ENCODE peak calls at places on chromosomes 5 and 9, in four cellular contexts. M, C, R and Z are unnamed samples.

GRCh38 chr5:79107020-79107796 is 4.4 kb upstream of the BHMT start:
- DNase-seq in M (no peak), C (peak), R (no peak), Z (peak)

GRCh38 chr5:67268233-67269011 is 71.8 kb upstream of the CD180 start:
- DNase-seq in M (peak), C (peak), R (peak), Z (peak)

GRCh38 chr5:17069995-17070405 is 133.9 kb upstream of the MYO10 start:
- DNase-seq in M (peak), C (no peak), R (no peak), Z (no peak)

GRCh38 chr5:150492621-150493020 is 15.3 kb upstream of the NDST1 start:
- DNase-seq in M (no peak), C (no peak), R (no peak), Z (no peak)

GRCh38 chr9:129836342-129837007 is 1.2 kb downstream of the USP20 start:
- DNase-seq in M (no peak), C (no peak), R (no peak), Z (no peak)

GRCh38 chr9:114953016-114953415 is 22.6 kb upstream of the TNFSF8 start:
- DNase-seq in M (no peak), C (no peak), R (no peak), Z (no peak)

GRCh38 chr5:93791520-93791972 is 50.1 kb upstream of the POU5F2 start:
- DNase-seq in M (no peak), C (no peak), R (no peak), Z (no peak)

GRCh38 chr5:1782385-1783213 is 17.0 kb downstream of the MRPL36 start:
- DNase-seq in M (no peak), C (no peak), R (no peak), Z (no peak)

GRCh38 chr9:132638240-132638639 is 31.5 kb downstream of the DDX31 start:
- DNase-seq in M (no peak), C (no peak), R (no peak), Z (no peak)

GRCh38 chr9:2164268-2164667 is 149.1 kb downstream of the SMARCA2 start:
- DNase-seq in M (no peak), C (no peak), R (no peak), Z (no peak)

GRCh38 chr9:136551401-136552116 is 5.7 kb upstream of the NOTCH1 start:
- DNase-seq in M (peak), C (no peak), R (no peak), Z (no peak)

GRCh38 chr5:95822038-95822407 is 503 bp downstream of the GLRX start:
- DNase-seq in M (peak), C (no peak), R (no peak), Z (no peak)

GRCh38 chr5:151589878-151590570 is 1.1 kb downstream of the FAT2 start:
- DNase-seq in M (no peak), C (no peak), R (no peak), Z (no peak)

GRCh38 chr5:159732220-159732619 is 184.1 kb upstream of the ADRA1B start:
- DNase-seq in M (no peak), C (no peak), R (no peak), Z (no peak)

GRCh38 chr5:544675-545330 is 20.6 kb upstream of the SLC9A3 start:
- DNase-seq in M (no peak), C (no peak), R (peak), Z (no peak)

GRCh38 chr5:142235050-142235797 is 89.6 kb downstream of the SPRY4 start:
- DNase-seq in M (no peak), C (no peak), R (no peak), Z (no peak)

GRCh38 chr9:77898864-77899263 is 132.7 kb downstream of the GNAQ start:
- DNase-seq in M (no peak), C (no peak), R (no peak), Z (no peak)

GRCh38 chr9:105141448-105142101 is 102.9 kb upstream of the SLC44A1 start:
- DNase-seq in M (no peak), C (no peak), R (no peak), Z (no peak)

GRCh38 chr5:114782869-114783268 is 386.8 kb downstream of the TRIM36 start:
- DNase-seq in M (no peak), C (no peak), R (peak), Z (no peak)

GRCh38 chr9:108994695-108995094 is 18.6 kb downstream of the CTNNAL1 start:
- DNase-seq in M (peak), C (no peak), R (no peak), Z (no peak)

GRCh38 chr5:179061025-179061424 is 852 bp downstream of the ZNF354C start:
- DNase-seq in M (no peak), C (no peak), R (peak), Z (no peak)

GRCh38 chr5:179065703-179066102 is 5.5 kb downstream of the ZNF354C start:
- DNase-seq in M (no peak), C (no peak), R (no peak), Z (no peak)

GRCh38 chr5:179055436-179055835 is 4.7 kb upstream of the ZNF354C start:
- DNase-seq in M (no peak), C (no peak), R (no peak), Z (no peak)

GRCh38 chr5:179054876-179055275 is 5.3 kb upstream of the ZNF354C start:
- DNase-seq in M (no peak), C (no peak), R (no peak), Z (no peak)

DNA sequence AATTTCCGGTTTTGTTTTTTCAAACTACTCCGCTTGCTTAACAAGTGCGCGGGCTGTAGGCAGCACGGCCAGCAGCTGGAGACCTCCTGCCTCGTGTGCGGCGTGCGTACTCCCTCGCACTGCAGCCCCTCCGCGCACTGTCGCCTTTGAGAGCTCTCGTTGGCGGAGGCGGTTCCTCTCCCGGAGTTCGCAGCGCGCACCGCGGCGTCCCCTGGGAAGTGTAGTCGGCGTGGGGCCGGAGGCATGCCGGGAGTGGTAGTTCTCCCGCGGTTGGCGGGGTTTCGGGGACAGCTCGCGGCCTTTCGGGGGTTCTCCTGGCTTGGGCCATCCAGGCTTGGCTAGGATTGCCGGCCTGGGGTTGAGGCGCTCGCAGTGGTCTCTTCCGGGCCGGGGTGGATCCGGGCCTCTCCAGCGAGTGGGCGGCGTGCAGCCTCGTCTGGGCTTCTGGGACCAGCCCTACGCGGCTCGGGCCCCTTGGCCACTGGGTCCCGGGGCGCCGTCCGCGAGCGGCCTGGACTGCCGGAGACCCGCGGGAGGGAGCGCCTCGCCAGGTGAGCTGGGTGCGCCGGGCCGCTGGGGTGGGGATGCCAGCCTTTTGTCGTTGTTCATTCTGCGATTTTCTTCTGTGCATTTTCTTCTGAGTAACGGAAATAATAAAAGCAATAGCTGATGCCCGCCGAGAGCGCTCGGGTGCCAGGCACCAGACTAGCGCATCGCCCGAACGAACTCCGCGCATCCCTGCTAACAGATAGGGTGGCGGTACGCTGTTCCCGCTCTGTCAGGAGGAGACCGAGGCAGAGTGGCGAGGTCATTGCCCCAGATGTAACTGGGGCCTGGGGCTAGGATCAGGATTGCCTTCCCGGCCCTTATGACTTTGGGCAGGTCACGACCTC is at the start of gene ZNF354C:
- DNase-seq in M (peak), C (peak), R (peak), Z (peak)
- H3K4me3 ChIP-seq in M (peak), C (peak), R (peak), Z (peak)

DNA sequence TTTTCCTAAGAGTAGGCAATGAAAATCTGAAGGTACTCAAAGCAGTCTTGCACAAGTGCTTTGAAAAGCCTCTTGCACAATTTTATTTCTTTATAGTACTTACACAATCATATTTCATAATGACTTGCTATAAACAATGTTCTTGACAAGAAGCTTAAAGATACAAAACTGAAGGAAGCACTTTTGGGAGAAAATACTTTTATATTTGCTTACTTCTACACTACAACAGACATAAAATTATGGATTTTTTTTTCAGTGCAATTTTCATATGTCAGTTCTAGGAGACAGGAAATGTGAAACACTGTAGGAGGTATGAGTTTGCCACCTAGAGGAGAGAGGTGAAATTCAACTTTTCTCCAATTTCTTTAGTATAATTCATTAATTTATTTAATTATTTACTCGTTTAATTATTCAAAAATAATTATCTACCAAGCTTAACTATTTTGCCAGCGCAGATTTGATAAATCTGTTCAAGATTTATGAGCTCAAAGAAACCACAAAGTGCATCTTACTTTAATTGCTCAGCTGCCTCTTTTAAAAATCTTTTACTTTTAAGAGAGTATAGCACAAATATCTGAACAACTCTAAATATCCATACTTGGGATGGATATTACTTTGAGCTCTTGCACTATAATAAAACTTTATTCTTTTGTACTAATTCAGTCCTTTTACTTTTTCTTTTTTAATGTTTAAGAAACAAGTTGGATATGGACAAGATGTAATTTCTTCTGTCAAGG is 29.0 kb upstream of the CDKN2B start:
- DNase-seq in M (no peak), C (no peak), R (no peak), Z (no peak)
- TF ChIP-seq CTCF in M (peak), C (peak), R (peak), Z (peak)

DNA sequence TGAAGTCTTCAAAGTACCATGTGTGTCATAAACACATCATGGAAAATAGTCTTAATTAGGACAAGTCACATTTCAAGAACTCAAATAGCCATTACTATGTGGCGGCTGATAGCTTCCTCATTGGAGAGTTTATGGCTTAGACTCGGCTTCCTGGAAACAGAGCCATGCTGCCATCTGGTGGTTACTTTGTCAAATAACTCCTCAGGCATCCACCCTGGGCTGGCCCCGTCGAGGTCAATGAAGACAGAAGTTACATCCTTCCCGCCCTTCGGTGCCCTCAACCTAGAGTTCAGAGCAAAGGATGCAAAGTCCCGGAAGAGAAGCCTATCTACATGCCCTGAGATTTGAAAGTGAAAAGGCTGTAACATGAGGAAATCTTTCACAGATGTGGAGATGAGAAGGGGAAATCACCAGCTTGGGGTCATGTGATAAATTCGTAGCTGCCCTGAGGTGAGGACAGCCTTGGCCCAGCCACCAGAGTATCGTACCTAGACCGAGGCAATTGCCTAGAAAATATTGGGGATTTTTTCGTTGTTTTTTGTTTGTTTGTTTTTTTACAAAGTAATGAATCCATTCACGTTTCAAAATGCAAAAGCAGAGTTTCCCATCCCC is 45.5 kb upstream of the ZNF169 start:
- DNase-seq in M (peak), C (peak), R (peak), Z (peak)
- H3K4me3 ChIP-seq in M (no peak), C (no peak), R (no peak), Z (no peak)

GRCh38 chr5:149237662-149238061 is 34.0 kb upstream of the AFAP1L1 start:
- DNase-seq in M (no peak), C (no peak), R (no peak), Z (no peak)
- TF ChIP-seq CTCF in M (no peak), C (peak), R (no peak), Z (peak)

GRCh38 chr9:113160571-113160970 is 9.8 kb downstream of the SLC31A2 start:
- DNase-seq in M (no peak), C (no peak), R (no peak), Z (no peak)
- H3K4me3 ChIP-seq in M (no peak), C (no peak), R (no peak), Z (no peak)